ENCODE peak calls at places on chromosomes 12 and 14, in ten cellular contexts. One of them, this sample, is unnamed.

GRCh38 chr14:68549966-68550705 is 242.7 kb downstream of the ZFP36L1 start:
- DNase-seq in HFF-Myc: no peak
- DNase-seq in stomach: no peak
- DNase-seq in brain microvascular endothelial cell: no peak
- DNase-seq in Calu3: no peak
- DNase-seq in PC-3: peak
- DNase-seq in heart right ventricle: no peak
- DNase-seq in astrocyte of the cerebellum: no peak
- DNase-seq in astrocyte of the spinal cord: peak
- DNase-seq in fibroblast of lung: peak
- DNase-seq in this sample: no peak

GRCh38 chr14:51846631-51847488 is 13.6 kb upstream of the GNG2 start:
- DNase-seq in HFF-Myc: no peak
- DNase-seq in stomach: peak
- DNase-seq in brain microvascular endothelial cell: peak
- DNase-seq in Calu3: peak
- DNase-seq in PC-3: no peak
- DNase-seq in heart right ventricle: peak
- DNase-seq in astrocyte of the cerebellum: peak
- DNase-seq in astrocyte of the spinal cord: peak
- DNase-seq in fibroblast of lung: peak
- DNase-seq in this sample: peak

GRCh38 chr12:34205401-34205800 is 183.1 kb downstream of the ALG10 start:
- DNase-seq in HFF-Myc: no peak
- DNase-seq in stomach: no peak
- DNase-seq in brain microvascular endothelial cell: no peak
- DNase-seq in Calu3: no peak
- DNase-seq in PC-3: no peak
- DNase-seq in heart right ventricle: no peak
- DNase-seq in astrocyte of the cerebellum: no peak
- DNase-seq in astrocyte of the spinal cord: no peak
- DNase-seq in fibroblast of lung: no peak
- DNase-seq in this sample: no peak

GRCh38 chr12:107318804-107319535 is 225.6 kb upstream of the CRY1 start:
- DNase-seq in HFF-Myc: no peak
- DNase-seq in stomach: no peak
- DNase-seq in brain microvascular endothelial cell: peak
- DNase-seq in Calu3: peak
- DNase-seq in PC-3: peak
- DNase-seq in heart right ventricle: no peak
- DNase-seq in astrocyte of the cerebellum: no peak
- DNase-seq in astrocyte of the spinal cord: peak
- DNase-seq in fibroblast of lung: peak
- DNase-seq in this sample: no peak

GRCh38 chr12:109113661-109114321 is 2.6 kb upstream of the ACACB start:
- DNase-seq in HFF-Myc: no peak
- DNase-seq in stomach: no peak
- DNase-seq in brain microvascular endothelial cell: no peak
- DNase-seq in Calu3: no peak
- DNase-seq in PC-3: no peak
- DNase-seq in heart right ventricle: no peak
- DNase-seq in astrocyte of the cerebellum: no peak
- DNase-seq in astrocyte of the spinal cord: no peak
- DNase-seq in fibroblast of lung: no peak
- DNase-seq in this sample: peak

GRCh38 chr12:117377758-117378157 is 16.3 kb upstream of the NOS1 start:
- DNase-seq in HFF-Myc: no peak
- DNase-seq in stomach: no peak
- DNase-seq in brain microvascular endothelial cell: no peak
- DNase-seq in Calu3: no peak
- DNase-seq in PC-3: peak
- DNase-seq in heart right ventricle: no peak
- DNase-seq in astrocyte of the cerebellum: no peak
- DNase-seq in astrocyte of the spinal cord: no peak
- DNase-seq in fibroblast of lung: no peak
- DNase-seq in this sample: no peak

GRCh38 chr14:65849558-65849957 is 437.0 kb downstream of the FUT8 start:
- DNase-seq in HFF-Myc: no peak
- DNase-seq in stomach: no peak
- DNase-seq in brain microvascular endothelial cell: no peak
- DNase-seq in Calu3: no peak
- DNase-seq in PC-3: no peak
- DNase-seq in heart right ventricle: no peak
- DNase-seq in astrocyte of the cerebellum: no peak
- DNase-seq in astrocyte of the spinal cord: no peak
- DNase-seq in fibroblast of lung: no peak
- DNase-seq in this sample: no peak

GRCh38 chr12:119938049-119938667 is 50.9 kb upstream of the BICDL1 start:
- DNase-seq in HFF-Myc: peak
- DNase-seq in stomach: peak
- DNase-seq in brain microvascular endothelial cell: peak
- DNase-seq in Calu3: peak
- DNase-seq in PC-3: peak
- DNase-seq in heart right ventricle: no peak
- DNase-seq in astrocyte of the cerebellum: peak
- DNase-seq in astrocyte of the spinal cord: peak
- DNase-seq in fibroblast of lung: peak
- DNase-seq in this sample: no peak

GRCh38 chr12:8912910-8913309 is 1.4 kb upstream of the PHC1 start:
- DNase-seq in HFF-Myc: no peak
- DNase-seq in stomach: peak
- DNase-seq in brain microvascular endothelial cell: no peak
- DNase-seq in Calu3: peak
- DNase-seq in PC-3: peak
- DNase-seq in heart right ventricle: no peak
- DNase-seq in astrocyte of the cerebellum: no peak
- DNase-seq in astrocyte of the spinal cord: no peak
- DNase-seq in fibroblast of lung: no peak
- DNase-seq in this sample: no peak

GRCh38 chr12:122393822-122394221 is 28.6 kb downstream of the CLIP1 start:
- DNase-seq in HFF-Myc: no peak
- DNase-seq in stomach: no peak
- DNase-seq in brain microvascular endothelial cell: no peak
- DNase-seq in Calu3: no peak
- DNase-seq in PC-3: no peak
- DNase-seq in heart right ventricle: no peak
- DNase-seq in astrocyte of the cerebellum: no peak
- DNase-seq in astrocyte of the spinal cord: no peak
- DNase-seq in fibroblast of lung: no peak
- DNase-seq in this sample: no peak

GRCh38 chr12:13209279-13210021 is 12.9 kb downstream of the EMP1 start:
- DNase-seq in HFF-Myc: no peak
- DNase-seq in stomach: no peak
- DNase-seq in brain microvascular endothelial cell: no peak
- DNase-seq in Calu3: no peak
- DNase-seq in PC-3: no peak
- DNase-seq in heart right ventricle: no peak
- DNase-seq in astrocyte of the cerebellum: no peak
- DNase-seq in astrocyte of the spinal cord: no peak
- DNase-seq in fibroblast of lung: no peak
- DNase-seq in this sample: no peak

GRCh38 chr12:101698782-101699347 is 1.4 kb downstream of the CHPT1 start:
- DNase-seq in HFF-Myc: no peak
- DNase-seq in stomach: no peak
- DNase-seq in brain microvascular endothelial cell: no peak
- DNase-seq in Calu3: peak
- DNase-seq in PC-3: peak
- DNase-seq in heart right ventricle: no peak
- DNase-seq in astrocyte of the cerebellum: no peak
- DNase-seq in astrocyte of the spinal cord: peak
- DNase-seq in fibroblast of lung: peak
- DNase-seq in this sample: no peak
- TF ChIP-seq CTCF in HFF-Myc: peak
- TF ChIP-seq CTCF in stomach: no peak
- TF ChIP-seq CTCF in brain microvascular endothelial cell: peak
- TF ChIP-seq CTCF in Calu3: no peak
- TF ChIP-seq CTCF in PC-3: peak
- TF ChIP-seq CTCF in heart right ventricle: no peak
- TF ChIP-seq CTCF in astrocyte of the cerebellum: peak
- TF ChIP-seq CTCF in astrocyte of the spinal cord: peak
- TF ChIP-seq CTCF in fibroblast of lung: peak
- TF ChIP-seq CTCF in this sample: no peak

GRCh38 chr14:77027538-77028383 is 747 bp downstream of the IRF2BPL start:
- DNase-seq in HFF-Myc: no peak
- DNase-seq in stomach: peak
- DNase-seq in brain microvascular endothelial cell: peak
- DNase-seq in Calu3: peak
- DNase-seq in PC-3: peak
- DNase-seq in heart right ventricle: peak
- DNase-seq in astrocyte of the cerebellum: no peak
- DNase-seq in astrocyte of the spinal cord: peak
- DNase-seq in fibroblast of lung: peak
- DNase-seq in this sample: peak

GRCh38 chr14:77026930-77027537 is 1.5 kb downstream of the IRF2BPL start:
- DNase-seq in HFF-Myc: no peak
- DNase-seq in stomach: peak
- DNase-seq in brain microvascular endothelial cell: no peak
- DNase-seq in Calu3: peak
- DNase-seq in PC-3: peak
- DNase-seq in heart right ventricle: peak
- DNase-seq in astrocyte of the cerebellum: no peak
- DNase-seq in astrocyte of the spinal cord: peak
- DNase-seq in fibroblast of lung: peak
- DNase-seq in this sample: peak

GRCh38 chr14:77026166-77026929 is 2.2 kb downstream of the IRF2BPL start:
- DNase-seq in HFF-Myc: no peak
- DNase-seq in stomach: peak
- DNase-seq in brain microvascular endothelial cell: no peak
- DNase-seq in Calu3: no peak
- DNase-seq in PC-3: peak
- DNase-seq in heart right ventricle: peak
- DNase-seq in astrocyte of the cerebellum: no peak
- DNase-seq in astrocyte of the spinal cord: peak
- DNase-seq in fibroblast of lung: peak
- DNase-seq in this sample: peak

GRCh38 chr14:77025744-77026165 is 2.8 kb downstream of the IRF2BPL start:
- DNase-seq in HFF-Myc: no peak
- DNase-seq in stomach: no peak
- DNase-seq in brain microvascular endothelial cell: no peak
- DNase-seq in Calu3: no peak
- DNase-seq in PC-3: no peak
- DNase-seq in heart right ventricle: no peak
- DNase-seq in astrocyte of the cerebellum: no peak
- DNase-seq in astrocyte of the spinal cord: no peak
- DNase-seq in fibroblast of lung: no peak
- DNase-seq in this sample: no peak

DNA sequence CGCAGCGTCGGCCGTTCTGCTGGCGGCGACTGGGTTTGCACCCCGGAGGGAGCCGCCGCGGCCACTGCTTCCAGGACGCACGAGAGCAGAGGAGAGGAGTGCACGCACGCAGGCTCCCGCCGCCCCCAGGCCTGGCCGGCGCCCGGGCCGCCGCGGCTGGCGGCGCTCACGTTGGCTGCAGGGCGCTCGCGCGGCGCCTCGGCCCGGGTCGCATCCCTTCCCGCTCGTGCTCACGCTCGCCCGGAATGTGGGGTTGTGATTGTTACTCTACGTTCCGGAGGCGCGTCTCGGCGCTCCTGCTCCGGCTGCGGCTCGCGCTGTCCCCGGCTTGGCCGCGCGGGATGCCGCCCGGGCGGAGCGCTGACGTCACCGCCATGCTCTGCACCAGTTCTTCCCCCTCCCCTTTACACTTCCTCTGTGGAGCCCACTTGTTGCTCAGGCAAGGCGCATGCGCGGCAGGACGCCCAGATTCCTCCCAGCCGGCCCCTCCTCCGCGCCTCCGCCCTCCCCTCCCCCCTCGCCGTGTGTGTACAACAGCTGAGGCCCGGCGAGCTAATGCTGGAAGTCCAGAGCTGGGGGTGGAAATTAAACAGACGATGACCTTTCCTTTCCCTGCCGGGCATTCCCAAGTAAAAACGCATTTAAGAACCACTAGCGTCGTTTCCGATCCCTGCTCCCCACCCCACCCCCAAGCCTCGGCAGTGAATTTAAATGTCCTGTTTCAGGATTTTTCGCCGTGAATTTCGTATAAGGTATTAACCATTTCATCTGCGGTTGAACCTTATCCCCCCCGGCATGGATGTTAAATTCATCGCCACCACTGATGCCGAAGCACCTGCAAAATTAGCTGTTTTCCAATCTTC is at the start of gene IRF2BPL:
- DNase-seq in HFF-Myc: peak
- DNase-seq in stomach: peak
- DNase-seq in brain microvascular endothelial cell: peak
- DNase-seq in Calu3: peak
- DNase-seq in PC-3: peak
- DNase-seq in heart right ventricle: peak
- DNase-seq in astrocyte of the cerebellum: peak
- DNase-seq in astrocyte of the spinal cord: peak
- DNase-seq in fibroblast of lung: peak
- DNase-seq in this sample: peak
- TF ChIP-seq CTCF in HFF-Myc: no peak
- TF ChIP-seq CTCF in stomach: no peak
- TF ChIP-seq CTCF in brain microvascular endothelial cell: no peak
- TF ChIP-seq CTCF in Calu3: no peak
- TF ChIP-seq CTCF in PC-3: no peak
- TF ChIP-seq CTCF in heart right ventricle: no peak
- TF ChIP-seq CTCF in astrocyte of the cerebellum: no peak
- TF ChIP-seq CTCF in astrocyte of the spinal cord: no peak
- TF ChIP-seq CTCF in fibroblast of lung: no peak
- TF ChIP-seq CTCF in this sample: no peak

GRCh38 chr14:38016497-38016896 is 191.2 kb upstream of the SSTR1 start:
- DNase-seq in HFF-Myc: no peak
- DNase-seq in stomach: no peak
- DNase-seq in brain microvascular endothelial cell: no peak
- DNase-seq in Calu3: no peak
- DNase-seq in PC-3: peak
- DNase-seq in heart right ventricle: no peak
- DNase-seq in astrocyte of the cerebellum: no peak
- DNase-seq in astrocyte of the spinal cord: no peak
- DNase-seq in fibroblast of lung: no peak
- DNase-seq in this sample: no peak
- TF ChIP-seq CTCF in HFF-Myc: peak
- TF ChIP-seq CTCF in stomach: no peak
- TF ChIP-seq CTCF in brain microvascular endothelial cell: peak
- TF ChIP-seq CTCF in Calu3: peak
- TF ChIP-seq CTCF in PC-3: peak
- TF ChIP-seq CTCF in heart right ventricle: no peak
- TF ChIP-seq CTCF in astrocyte of the cerebellum: peak
- TF ChIP-seq CTCF in astrocyte of the spinal cord: no peak
- TF ChIP-seq CTCF in fibroblast of lung: peak
- TF ChIP-seq CTCF in this sample: no peak

DNA sequence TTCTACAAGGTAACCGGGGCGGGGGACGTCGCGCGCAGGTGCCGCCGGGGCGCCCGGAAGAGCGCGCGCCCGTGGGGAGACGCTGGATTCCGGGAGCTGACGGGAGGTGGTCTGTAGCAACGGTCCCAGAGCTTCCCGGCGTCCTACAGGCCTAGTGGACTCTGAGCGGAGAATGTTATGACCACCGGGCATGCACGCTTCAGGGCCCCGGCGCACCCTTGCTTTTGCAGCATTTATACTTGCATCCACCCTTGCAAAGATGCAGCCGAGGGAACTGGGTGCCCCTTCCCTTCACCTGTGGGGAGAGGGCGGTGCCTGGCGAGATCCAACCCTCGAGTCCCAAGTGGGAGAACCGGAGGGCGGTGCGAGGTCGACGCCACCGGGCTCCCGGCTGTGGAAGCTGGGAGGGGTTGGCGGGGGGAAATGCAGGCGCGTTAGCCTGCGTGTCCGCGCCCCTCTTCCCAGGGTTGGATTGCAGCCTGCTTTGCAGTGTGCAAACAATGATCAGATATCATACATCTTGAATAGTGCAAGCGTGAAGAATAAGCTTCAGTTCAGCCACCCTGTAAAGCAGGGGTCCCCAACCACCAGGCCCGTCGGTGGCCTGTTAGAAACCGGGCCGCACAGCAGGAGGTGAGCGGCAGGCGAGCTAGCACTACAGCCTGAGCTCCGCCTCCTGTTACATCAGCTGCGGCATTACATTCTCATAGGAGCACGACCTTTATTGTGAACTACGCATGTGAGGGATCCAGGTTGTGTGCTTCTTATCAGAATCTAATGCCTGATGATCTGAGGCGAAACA is 576 bp downstream of the ERP29 start:
- DNase-seq in HFF-Myc: peak
- DNase-seq in stomach: peak
- DNase-seq in brain microvascular endothelial cell: peak
- DNase-seq in Calu3: peak
- DNase-seq in PC-3: peak
- DNase-seq in heart right ventricle: peak
- DNase-seq in astrocyte of the cerebellum: no peak
- DNase-seq in astrocyte of the spinal cord: peak
- DNase-seq in fibroblast of lung: peak
- DNase-seq in this sample: peak
- TF ChIP-seq CTCF in HFF-Myc: no peak
- TF ChIP-seq CTCF in stomach: no peak
- TF ChIP-seq CTCF in brain microvascular endothelial cell: no peak
- TF ChIP-seq CTCF in Calu3: peak
- TF ChIP-seq CTCF in PC-3: no peak
- TF ChIP-seq CTCF in heart right ventricle: no peak
- TF ChIP-seq CTCF in astrocyte of the cerebellum: no peak
- TF ChIP-seq CTCF in astrocyte of the spinal cord: no peak
- TF ChIP-seq CTCF in fibroblast of lung: no peak
- TF ChIP-seq CTCF in this sample: no peak